ENCODE peak calls at places on chromosome 20, in seven cellular contexts. O, Z, Q, A, C, K and F are unnamed samples.

GRCh38 chr20:45892828-45893500 is 1.8 kb downstream of the CTSA start:
- DNase-seq in O (no peak), Z (no peak), Q (no peak), A (no peak), C (no peak), K (no peak), F (no peak)

GRCh38 chr20:37152284-37152683 is 26.8 kb upstream of the RPN2 start:
- DNase-seq in O (no peak), Z (no peak), Q (no peak), A (no peak), C (no peak), K (no peak), F (no peak)

GRCh38 chr20:59829415-59830106 is 103.9 kb downstream of the SYCP2 start:
- DNase-seq in O (no peak), Z (no peak), Q (no peak), A (no peak), C (no peak), K (peak), F (no peak)

GRCh38 chr20:25000268-25000801 is 7.8 kb upstream of the APMAP start:
- DNase-seq in O (no peak), Z (no peak), Q (peak), A (no peak), C (peak), K (no peak), F (no peak)

GRCh38 chr20:8144282-8145245 is 12.5 kb downstream of the PLCB1 start:
- DNase-seq in O (no peak), Z (no peak), Q (peak), A (peak), C (peak), K (no peak), F (no peak)

GRCh38 chr20:41139227-41140093 is 2.1 kb downstream of the PLCG1 start:
- DNase-seq in O (no peak), Z (no peak), Q (no peak), A (no peak), C (no peak), K (no peak), F (no peak)

GRCh38 chr20:10863337-10864060 is 189.7 kb upstream of the JAG1 start:
- DNase-seq in O (no peak), Z (no peak), Q (peak), A (no peak), C (peak), K (no peak), F (no peak)

GRCh38 chr20:20894753-20895152 is 182.3 kb upstream of the RALGAPA2 start:
- DNase-seq in O (no peak), Z (no peak), Q (no peak), A (no peak), C (no peak), K (no peak), F (no peak)

GRCh38 chr20:45358282-45359068 is 4.5 kb upstream of the SYS1 start:
- DNase-seq in O (no peak), Z (no peak), Q (peak), A (no peak), C (peak), K (no peak), F (no peak)

GRCh38 chr20:62370115-62370806 is 3.1 kb upstream of the LAMA5 start:
- DNase-seq in O (no peak), Z (peak), Q (peak), A (no peak), C (peak), K (no peak), F (no peak)

GRCh38 chr20:8721098-8721497 is 347.8 kb upstream of the PLCB4 start:
- DNase-seq in O (peak), Z (peak), Q (peak), A (peak), C (peak), K (peak), F (peak)

GRCh38 chr20:49633643-49634042 is 65.7 kb upstream of the PTGIS start:
- DNase-seq in O (no peak), Z (no peak), Q (no peak), A (no peak), C (no peak), K (no peak), F (no peak)

GRCh38 chr20:33463332-33464101 is 20.0 kb upstream of the SNTA1 start:
- DNase-seq in O (no peak), Z (no peak), Q (no peak), A (no peak), C (no peak), K (no peak), F (no peak)

GRCh38 chr20:45781391-45781931 is 10.2 kb downstream of the WFDC3 start:
- DNase-seq in O (no peak), Z (no peak), Q (peak), A (no peak), C (peak), K (no peak), F (peak)

GRCh38 chr20:39773380-39774000 is 811.3 kb downstream of the DHX35 start:
- DNase-seq in O (no peak), Z (no peak), Q (peak), A (no peak), C (no peak), K (no peak), F (no peak)

GRCh38 chr20:10718671-10719070 is 44.9 kb upstream of the JAG1 start:
- DNase-seq in O (no peak), Z (no peak), Q (no peak), A (no peak), C (no peak), K (peak), F (no peak)

GRCh38 chr20:15930324-15931305 is 642.6 kb downstream of the KIF16B start:
- DNase-seq in O (peak), Z (no peak), Q (peak), A (no peak), C (peak), K (peak), F (no peak)

GRCh38 chr20:9903048-9903651 is 64.3 kb upstream of the PAK5 start:
- DNase-seq in O (no peak), Z (no peak), Q (peak), A (peak), C (peak), K (peak), F (no peak)

GRCh38 chr20:2687514-2687913 is 5.1 kb upstream of the EBF4 start:
- DNase-seq in O (no peak), Z (no peak), Q (no peak), A (no peak), C (no peak), K (no peak), F (no peak)

GRCh38 chr20:63778034-63778752 is 38.6 kb downstream of the SLC2A4RG start:
- DNase-seq in O (no peak), Z (no peak), Q (peak), A (no peak), C (no peak), K (no peak), F (no peak)

GRCh38 chr20:25233016-25233772 is 14.7 kb upstream of the PYGB start:
- DNase-seq in O (no peak), Z (no peak), Q (peak), A (no peak), C (peak), K (no peak), F (peak)

GRCh38 chr20:47097691-47098622 is 203.3 kb downstream of the EYA2 start:
- DNase-seq in O (no peak), Z (no peak), Q (no peak), A (no peak), C (no peak), K (no peak), F (no peak)

GRCh38 chr20:7723284-7723683 is 217.0 kb downstream of the HAO1 start:
- DNase-seq in O (no peak), Z (no peak), Q (peak), A (no peak), C (peak), K (no peak), F (no peak)

GRCh38 chr20:45833883-45834796 is 541 bp downstream of the SNX21 start:
- DNase-seq in O (peak), Z (peak), Q (peak), A (peak), C (peak), K (peak), F (no peak)

GRCh38 chr20:4153251-4153650 is 137.9 kb upstream of the RNF24 start:
- DNase-seq in O (no peak), Z (no peak), Q (peak), A (no peak), C (no peak), K (no peak), F (no peak)

GRCh38 chr20:15528386-15529111 is 1044.7 kb downstream of the KIF16B start:
- DNase-seq in O (no peak), Z (no peak), Q (no peak), A (no peak), C (no peak), K (peak), F (no peak)

GRCh38 chr20:37128803-37129202 is 33.0 kb upstream of the RBL1 start:
- DNase-seq in O (no peak), Z (no peak), Q (no peak), A (no peak), C (no peak), K (no peak), F (no peak)

GRCh38 chr20:58698741-58699141 is 6.1 kb downstream of the NPEPL1 start:
- DNase-seq in O (no peak), Z (no peak), Q (no peak), A (no peak), C (peak), K (no peak), F (no peak)

GRCh38 chr20:38353298-38353697 is 7.0 kb downstream of the LBP start:
- DNase-seq in O (no peak), Z (no peak), Q (peak), A (peak), C (peak), K (no peak), F (no peak)

GRCh38 chr20:32559216-32559752 is 25.8 kb downstream of the NOL4L start:
- DNase-seq in O (no peak), Z (no peak), Q (no peak), A (no peak), C (no peak), K (no peak), F (no peak)

GRCh38 chr20:57577679-57578475 is 17.0 kb downstream of the PCK1 start:
- DNase-seq in O (no peak), Z (no peak), Q (no peak), A (no peak), C (no peak), K (no peak), F (no peak)

GRCh38 chr20:61628901-61629300 is 376.8 kb downstream of the CDH4 start:
- DNase-seq in O (peak), Z (no peak), Q (no peak), A (no peak), C (no peak), K (no peak), F (no peak)

GRCh38 chr20:12053348-12053747 is 135.7 kb downstream of the BTBD3 start:
- DNase-seq in O (no peak), Z (no peak), Q (peak), A (peak), C (peak), K (no peak), F (no peak)

GRCh38 chr20:63248835-63249591 is 5.2 kb downstream of the NKAIN4 start:
- DNase-seq in O (no peak), Z (no peak), Q (no peak), A (no peak), C (no peak), K (no peak), F (no peak)

GRCh38 chr20:63556873-63557478 is 3.0 kb downstream of the FNDC11 start:
- DNase-seq in O (no peak), Z (no peak), Q (no peak), A (no peak), C (no peak), K (no peak), F (no peak)

GRCh38 chr20:32110173-32110704 is 725 bp downstream of the TM9SF4 start:
- DNase-seq in O (no peak), Z (no peak), Q (no peak), A (no peak), C (no peak), K (no peak), F (no peak)

GRCh38 chr20:24742989-24743388 is 206.1 kb upstream of the CST7 start:
- DNase-seq in O (no peak), Z (no peak), Q (no peak), A (no peak), C (no peak), K (no peak), F (no peak)

GRCh38 chr20:40703981-40704530 is 15.0 kb upstream of the MAFB start:
- DNase-seq in O (peak), Z (no peak), Q (no peak), A (no peak), C (no peak), K (no peak), F (no peak)

GRCh38 chr20:58239216-58239615 is 10.8 kb upstream of the ANKRD60 start:
- DNase-seq in O (no peak), Z (no peak), Q (no peak), A (no peak), C (no peak), K (no peak), F (no peak)